ENCODE peak calls at places on chromosome 9, in nine cellular contexts. One of them, this sample, is unnamed.

GRCh38 chr9:21681641-21682040 is 120.8 kb upstream of the MTAP start:
- DNase-seq in right cardiac atrium: no peak
- DNase-seq in OCI-LY7: no peak
- DNase-seq in K562: no peak
- DNase-seq in cardiac muscle cell: no peak
- DNase-seq in esophagus squamous epithelium: no peak
- DNase-seq in NB4: no peak
- DNase-seq in astrocyte: peak; percentile 94
- DNase-seq in lower lobe of right lung: no peak
- DNase-seq in this sample: no peak

GRCh38 chr9:27196383-27196782 is 87.4 kb downstream of the TEK start:
- DNase-seq in right cardiac atrium: no peak
- DNase-seq in OCI-LY7: no peak
- DNase-seq in K562: no peak
- DNase-seq in cardiac muscle cell: no peak
- DNase-seq in esophagus squamous epithelium: no peak
- DNase-seq in NB4: no peak
- DNase-seq in astrocyte: no peak
- DNase-seq in lower lobe of right lung: no peak
- DNase-seq in this sample: no peak

GRCh38 chr9:78857371-78858225 is 560.7 kb downstream of the PSAT1 start:
- DNase-seq in right cardiac atrium: no peak
- DNase-seq in OCI-LY7: no peak
- DNase-seq in K562: no peak
- DNase-seq in cardiac muscle cell: no peak
- DNase-seq in esophagus squamous epithelium: no peak
- DNase-seq in NB4: no peak
- DNase-seq in astrocyte: no peak
- DNase-seq in lower lobe of right lung: no peak
- DNase-seq in this sample: no peak

GRCh38 chr9:121735792-121736130 is 84.3 kb downstream of the DAB2IP start:
- DNase-seq in right cardiac atrium: no peak
- DNase-seq in OCI-LY7: no peak
- DNase-seq in K562: no peak
- DNase-seq in cardiac muscle cell: peak; percentile 30
- DNase-seq in esophagus squamous epithelium: no peak
- DNase-seq in NB4: no peak
- DNase-seq in astrocyte: no peak
- DNase-seq in lower lobe of right lung: no peak
- DNase-seq in this sample: no peak

GRCh38 chr9:85522459-85523092 is 219.2 kb downstream of the AGTPBP1 start:
- DNase-seq in right cardiac atrium: peak; percentile 86
- DNase-seq in OCI-LY7: no peak
- DNase-seq in K562: no peak
- DNase-seq in cardiac muscle cell: peak; percentile 35
- DNase-seq in esophagus squamous epithelium: no peak
- DNase-seq in NB4: peak; percentile 64
- DNase-seq in astrocyte: peak; percentile 38
- DNase-seq in lower lobe of right lung: peak; percentile 70
- DNase-seq in this sample: no peak

GRCh38 chr9:36781532-36781931 is 208.8 kb downstream of the MELK start:
- DNase-seq in right cardiac atrium: no peak
- DNase-seq in OCI-LY7: no peak
- DNase-seq in K562: no peak
- DNase-seq in cardiac muscle cell: no peak
- DNase-seq in esophagus squamous epithelium: no peak
- DNase-seq in NB4: no peak
- DNase-seq in astrocyte: peak; percentile 6
- DNase-seq in lower lobe of right lung: no peak
- DNase-seq in this sample: no peak

GRCh38 chr9:131697097-131697496 is 42.8 kb downstream of the RAPGEF1 start:
- DNase-seq in right cardiac atrium: peak; percentile 80
- DNase-seq in OCI-LY7: no peak
- DNase-seq in K562: no peak
- DNase-seq in cardiac muscle cell: peak; percentile 13
- DNase-seq in esophagus squamous epithelium: no peak
- DNase-seq in NB4: no peak
- DNase-seq in astrocyte: peak; percentile 33
- DNase-seq in lower lobe of right lung: no peak
- DNase-seq in this sample: no peak

GRCh38 chr9:91771027-91771426 is 179.0 kb downstream of the ROR2 start:
- DNase-seq in right cardiac atrium: no peak
- DNase-seq in OCI-LY7: peak; percentile 6
- DNase-seq in K562: no peak
- DNase-seq in cardiac muscle cell: peak; percentile 56
- DNase-seq in esophagus squamous epithelium: no peak
- DNase-seq in NB4: peak; percentile 22
- DNase-seq in astrocyte: peak; percentile 92
- DNase-seq in lower lobe of right lung: no peak
- DNase-seq in this sample: no peak

GRCh38 chr9:133113163-133113927 is 7.7 kb downstream of the RALGDS start:
- DNase-seq in right cardiac atrium: peak; percentile 86
- DNase-seq in OCI-LY7: no peak
- DNase-seq in K562: no peak
- DNase-seq in cardiac muscle cell: no peak
- DNase-seq in esophagus squamous epithelium: no peak
- DNase-seq in NB4: no peak
- DNase-seq in astrocyte: peak; percentile 83
- DNase-seq in lower lobe of right lung: peak; percentile 83
- DNase-seq in this sample: no peak

DNA sequence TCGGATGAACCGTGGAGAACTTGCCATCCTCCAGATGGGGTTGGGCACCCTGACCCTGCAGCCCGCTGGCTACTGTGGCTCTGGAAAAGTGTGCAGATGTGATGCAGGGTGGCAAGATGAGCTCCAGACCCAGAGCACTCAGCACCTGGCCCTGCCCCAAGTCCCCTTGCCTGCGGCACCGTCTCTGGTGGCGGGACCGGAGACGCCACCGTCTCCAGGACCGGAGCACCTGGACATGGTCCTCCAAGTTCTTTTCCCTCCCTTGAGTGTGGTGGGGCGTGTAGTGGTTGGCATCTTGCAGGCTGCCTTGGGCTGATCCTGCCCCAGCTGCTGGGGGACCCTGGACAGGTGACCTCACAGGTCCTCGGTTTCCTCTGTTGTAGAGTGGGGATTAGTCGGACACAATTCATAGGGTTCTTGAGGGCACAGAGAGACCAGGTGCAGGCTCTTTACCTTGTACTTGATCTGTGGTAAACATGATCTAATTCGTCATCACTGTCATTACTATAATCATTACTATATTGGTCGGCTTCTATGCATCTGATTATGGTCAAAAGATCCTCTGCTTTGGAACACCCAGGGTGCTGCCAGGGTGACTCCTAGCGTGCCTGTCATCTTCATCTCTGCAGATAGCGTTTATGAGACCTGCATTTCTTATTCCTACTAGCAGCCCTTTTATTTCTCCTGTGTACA is 83.5 kb downstream of the COL5A1 start:
- DNase-seq in right cardiac atrium: no peak
- DNase-seq in OCI-LY7: no peak
- DNase-seq in K562: no peak
- DNase-seq in cardiac muscle cell: no peak
- DNase-seq in esophagus squamous epithelium: no peak
- DNase-seq in NB4: no peak
- DNase-seq in astrocyte: no peak
- DNase-seq in lower lobe of right lung: no peak
- DNase-seq in this sample: no peak
- H3K4me3 ChIP-seq in right cardiac atrium: no peak overlapping the region
- H3K4me3 ChIP-seq in OCI-LY7: no peak overlapping the region
- H3K4me3 ChIP-seq in K562: no peak overlapping the region
- H3K4me3 ChIP-seq in cardiac muscle cell: no peak overlapping the region
- H3K4me3 ChIP-seq in esophagus squamous epithelium: no peak overlapping the region
- H3K4me3 ChIP-seq in NB4: no peak overlapping the region
- H3K4me3 ChIP-seq in astrocyte: no peak overlapping the region
- H3K4me3 ChIP-seq in lower lobe of right lung: no peak overlapping the region
- H3K4me3 ChIP-seq in this sample: no peak overlapping the region

GRCh38 chr9:136345281-136346156 is 18.0 kb downstream of the DNLZ start:
- DNase-seq in right cardiac atrium: peak; percentile 91
- DNase-seq in OCI-LY7: no peak
- DNase-seq in K562: peak; percentile 79
- DNase-seq in cardiac muscle cell: peak; percentile 73
- DNase-seq in esophagus squamous epithelium: no peak
- DNase-seq in NB4: no peak
- DNase-seq in astrocyte: no peak
- DNase-seq in lower lobe of right lung: peak; percentile 84
- DNase-seq in this sample: no peak
- H3K4me3 ChIP-seq in right cardiac atrium: no peak overlapping the region
- H3K4me3 ChIP-seq in OCI-LY7: no peak overlapping the region
- H3K4me3 ChIP-seq in K562: no peak overlapping the region
- H3K4me3 ChIP-seq in cardiac muscle cell: no peak overlapping the region
- H3K4me3 ChIP-seq in esophagus squamous epithelium: no peak overlapping the region
- H3K4me3 ChIP-seq in NB4: no peak overlapping the region
- H3K4me3 ChIP-seq in astrocyte: no peak overlapping the region
- H3K4me3 ChIP-seq in lower lobe of right lung: peak overlapping the region; percentile 38
- H3K4me3 ChIP-seq in this sample: no peak overlapping the region

GRCh38 chr9:124858330-124859046 is 3.3 kb downstream of the RPL35 start:
- DNase-seq in right cardiac atrium: no peak
- DNase-seq in OCI-LY7: no peak
- DNase-seq in K562: no peak
- DNase-seq in cardiac muscle cell: no peak
- DNase-seq in esophagus squamous epithelium: no peak
- DNase-seq in NB4: no peak
- DNase-seq in astrocyte: no peak
- DNase-seq in lower lobe of right lung: no peak
- DNase-seq in this sample: no peak

GRCh38 chr9:124861342-124862229 is at the start of the genes ARPC5L and RPL35:
- DNase-seq in right cardiac atrium: peak; percentile 98
- DNase-seq in OCI-LY7: peak; percentile 97
- DNase-seq in K562: peak; percentile 99
- DNase-seq in cardiac muscle cell: peak; percentile 98
- DNase-seq in esophagus squamous epithelium: peak; percentile 82
- DNase-seq in NB4: peak; percentile 96
- DNase-seq in astrocyte: peak; percentile 83
- DNase-seq in lower lobe of right lung: peak; percentile 96
- DNase-seq in this sample: peak; percentile 67

GRCh38 chr9:124863371-124863831 is 1.5 kb downstream of the ARPC5L start:
- DNase-seq in right cardiac atrium: no peak
- DNase-seq in OCI-LY7: no peak
- DNase-seq in K562: no peak
- DNase-seq in cardiac muscle cell: no peak
- DNase-seq in esophagus squamous epithelium: no peak
- DNase-seq in NB4: no peak
- DNase-seq in astrocyte: no peak
- DNase-seq in lower lobe of right lung: no peak
- DNase-seq in this sample: no peak

GRCh38 chr9:124859803-124860581 is 1.8 kb downstream of the RPL35 start:
- DNase-seq in right cardiac atrium: no peak
- DNase-seq in OCI-LY7: no peak
- DNase-seq in K562: no peak
- DNase-seq in cardiac muscle cell: no peak
- DNase-seq in esophagus squamous epithelium: no peak
- DNase-seq in NB4: peak; percentile 30
- DNase-seq in astrocyte: no peak
- DNase-seq in lower lobe of right lung: no peak
- DNase-seq in this sample: no peak

GRCh38 chr9:124860582-124861341 is 995 bp downstream of the RPL35 start:
- DNase-seq in right cardiac atrium: no peak
- DNase-seq in OCI-LY7: no peak
- DNase-seq in K562: no peak
- DNase-seq in cardiac muscle cell: no peak
- DNase-seq in esophagus squamous epithelium: no peak
- DNase-seq in NB4: peak; percentile 19
- DNase-seq in astrocyte: no peak
- DNase-seq in lower lobe of right lung: no peak
- DNase-seq in this sample: no peak
- H3K4me3 ChIP-seq in right cardiac atrium: peak overlapping the region; percentile 64
- H3K4me3 ChIP-seq in OCI-LY7: peak overlapping the region; percentile 94
- H3K4me3 ChIP-seq in K562: peak overlapping the region; percentile 99
- H3K4me3 ChIP-seq in cardiac muscle cell: peak overlapping the region; percentile 74
- H3K4me3 ChIP-seq in esophagus squamous epithelium: peak overlapping the region; percentile 89
- H3K4me3 ChIP-seq in NB4: peak overlapping the region; percentile 100
- H3K4me3 ChIP-seq in astrocyte: peak overlapping the region; percentile 96
- H3K4me3 ChIP-seq in lower lobe of right lung: peak overlapping the region; percentile 89
- H3K4me3 ChIP-seq in this sample: peak overlapping the region; percentile 100

DNA sequence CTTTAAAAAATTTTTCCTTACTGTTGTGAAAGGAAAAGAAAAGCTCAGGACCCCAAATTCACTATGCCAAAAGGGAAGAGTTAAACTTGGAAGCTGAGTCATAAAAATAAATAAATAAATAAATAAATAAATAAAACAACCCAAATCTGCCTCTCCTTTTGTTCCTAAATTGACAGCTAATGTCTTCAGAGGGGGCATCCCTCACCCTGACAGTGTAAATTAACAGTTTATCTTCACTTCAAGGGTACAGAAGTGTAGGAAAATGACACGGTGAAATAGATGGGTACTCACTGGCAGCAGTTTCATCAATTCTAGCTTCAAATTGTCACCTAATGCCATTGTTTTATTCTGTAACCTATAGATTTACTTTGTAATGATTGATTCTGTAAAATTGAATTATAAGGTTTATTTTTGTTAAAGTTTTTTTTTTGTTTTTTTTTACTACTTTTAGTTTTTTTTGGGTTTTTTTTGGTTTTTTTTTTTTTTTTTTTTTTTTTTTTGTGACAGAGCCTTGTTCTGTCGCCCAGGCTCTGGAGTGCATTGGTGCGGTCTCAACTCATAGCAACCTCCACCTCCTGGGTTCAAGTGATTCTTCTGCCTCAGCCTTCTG is 18.5 kb upstream of the ANXA1 start:
- DNase-seq in right cardiac atrium: no peak
- DNase-seq in OCI-LY7: peak; percentile 2
- DNase-seq in K562: no peak
- DNase-seq in cardiac muscle cell: no peak
- DNase-seq in esophagus squamous epithelium: no peak
- DNase-seq in NB4: no peak
- DNase-seq in astrocyte: no peak
- DNase-seq in lower lobe of right lung: no peak
- DNase-seq in this sample: no peak
- H3K4me3 ChIP-seq in right cardiac atrium: peak overlapping the region; percentile 96
- H3K4me3 ChIP-seq in OCI-LY7: no peak overlapping the region
- H3K4me3 ChIP-seq in K562: no peak overlapping the region
- H3K4me3 ChIP-seq in cardiac muscle cell: no peak overlapping the region
- H3K4me3 ChIP-seq in esophagus squamous epithelium: peak overlapping the region; percentile 44
- H3K4me3 ChIP-seq in NB4: peak overlapping the region; percentile 72
- H3K4me3 ChIP-seq in astrocyte: peak overlapping the region; percentile 74
- H3K4me3 ChIP-seq in lower lobe of right lung: peak overlapping the region; percentile 56
- H3K4me3 ChIP-seq in this sample: no peak overlapping the region